ENCODE peak calls at places on chromosomes 11 and 22, in eight cellular contexts. One of them, this sample, is unnamed.
A peak's percentile ranks its signal among the peaks of the same experiment; 100 is the strongest.

GRCh38 chr11:129951883-129952262 is 50.8 kb downstream of the PRDM10 start:
- DNase-seq in stimulated activated CD4-positive, alpha-beta T cell treated with anti-CD3 and anti-CD28 coated beads, Interleukin-4, amount 100 ng/mL, for 24 hours: no peak
- DNase-seq in SJSA1: no peak
- DNase-seq in mesothelial cell of epicardium: no peak
- DNase-seq in fibroblast of pulmonary artery: no peak
- DNase-seq in activated gamma-delta T cell: no peak
- DNase-seq in effector CD4-positive, alpha-beta T cell: no peak
- DNase-seq in T-helper 9 cell: no peak
- DNase-seq in this sample: no peak

GRCh38 chr22:40084246-40084645 is 89.5 kb downstream of the FAM83F start:
- DNase-seq in stimulated activated CD4-positive, alpha-beta T cell treated with anti-CD3 and anti-CD28 coated beads, Interleukin-4, amount 100 ng/mL, for 24 hours: no peak
- DNase-seq in SJSA1: no peak
- DNase-seq in mesothelial cell of epicardium: no peak
- DNase-seq in fibroblast of pulmonary artery: no peak
- DNase-seq in activated gamma-delta T cell: no peak
- DNase-seq in effector CD4-positive, alpha-beta T cell: no peak
- DNase-seq in T-helper 9 cell: no peak
- DNase-seq in this sample: no peak

GRCh38 chr11:86795962-86796361 is 4.4 kb upstream of the PRSS23 start:
- DNase-seq in stimulated activated CD4-positive, alpha-beta T cell treated with anti-CD3 and anti-CD28 coated beads, Interleukin-4, amount 100 ng/mL, for 24 hours: no peak
- DNase-seq in SJSA1: no peak
- DNase-seq in mesothelial cell of epicardium: no peak
- DNase-seq in fibroblast of pulmonary artery: peak; percentile 93
- DNase-seq in activated gamma-delta T cell: no peak
- DNase-seq in effector CD4-positive, alpha-beta T cell: no peak
- DNase-seq in T-helper 9 cell: no peak
- DNase-seq in this sample: no peak

GRCh38 chr11:38392176-38392575 is 1794.1 kb upstream of the RAG2 start:
- DNase-seq in stimulated activated CD4-positive, alpha-beta T cell treated with anti-CD3 and anti-CD28 coated beads, Interleukin-4, amount 100 ng/mL, for 24 hours: no peak
- DNase-seq in SJSA1: no peak
- DNase-seq in mesothelial cell of epicardium: no peak
- DNase-seq in fibroblast of pulmonary artery: peak; percentile 5
- DNase-seq in activated gamma-delta T cell: no peak
- DNase-seq in effector CD4-positive, alpha-beta T cell: no peak
- DNase-seq in T-helper 9 cell: no peak
- DNase-seq in this sample: no peak

GRCh38 chr11:65487467-65488272 is 11.2 kb upstream of the MALAT1 start:
- DNase-seq in stimulated activated CD4-positive, alpha-beta T cell treated with anti-CD3 and anti-CD28 coated beads, Interleukin-4, amount 100 ng/mL, for 24 hours: no peak
- DNase-seq in SJSA1: peak; percentile 100
- DNase-seq in mesothelial cell of epicardium: peak; percentile 96
- DNase-seq in fibroblast of pulmonary artery: peak; percentile 100
- DNase-seq in activated gamma-delta T cell: no peak
- DNase-seq in effector CD4-positive, alpha-beta T cell: no peak
- DNase-seq in T-helper 9 cell: no peak
- DNase-seq in this sample: peak; percentile 100

GRCh38 chr11:773425-773824 is 3.9 kb downstream of the GATD1 start:
- DNase-seq in stimulated activated CD4-positive, alpha-beta T cell treated with anti-CD3 and anti-CD28 coated beads, Interleukin-4, amount 100 ng/mL, for 24 hours: no peak
- DNase-seq in SJSA1: no peak
- DNase-seq in mesothelial cell of epicardium: no peak
- DNase-seq in fibroblast of pulmonary artery: no peak
- DNase-seq in activated gamma-delta T cell: no peak
- DNase-seq in effector CD4-positive, alpha-beta T cell: no peak
- DNase-seq in T-helper 9 cell: no peak
- DNase-seq in this sample: no peak

GRCh38 chr11:17734418-17734911 is at the start of gene KCNC1:
- DNase-seq in stimulated activated CD4-positive, alpha-beta T cell treated with anti-CD3 and anti-CD28 coated beads, Interleukin-4, amount 100 ng/mL, for 24 hours: no peak
- DNase-seq in SJSA1: no peak
- DNase-seq in mesothelial cell of epicardium: no peak
- DNase-seq in fibroblast of pulmonary artery: peak; percentile 33
- DNase-seq in activated gamma-delta T cell: no peak
- DNase-seq in effector CD4-positive, alpha-beta T cell: no peak
- DNase-seq in T-helper 9 cell: no peak
- DNase-seq in this sample: no peak

GRCh38 chr11:931385-931784 is 5.7 kb downstream of the AP2A2 start:
- DNase-seq in stimulated activated CD4-positive, alpha-beta T cell treated with anti-CD3 and anti-CD28 coated beads, Interleukin-4, amount 100 ng/mL, for 24 hours: no peak
- DNase-seq in SJSA1: no peak
- DNase-seq in mesothelial cell of epicardium: no peak
- DNase-seq in fibroblast of pulmonary artery: peak; percentile 63
- DNase-seq in activated gamma-delta T cell: no peak
- DNase-seq in effector CD4-positive, alpha-beta T cell: no peak
- DNase-seq in T-helper 9 cell: no peak
- DNase-seq in this sample: no peak

GRCh38 chr11:64742940-64743590 is 877 bp downstream of the RASGRP2 start:
- DNase-seq in stimulated activated CD4-positive, alpha-beta T cell treated with anti-CD3 and anti-CD28 coated beads, Interleukin-4, amount 100 ng/mL, for 24 hours: peak; percentile 76
- DNase-seq in SJSA1: no peak
- DNase-seq in mesothelial cell of epicardium: no peak
- DNase-seq in fibroblast of pulmonary artery: peak; percentile 32
- DNase-seq in activated gamma-delta T cell: peak; percentile 55
- DNase-seq in effector CD4-positive, alpha-beta T cell: peak; percentile 66
- DNase-seq in T-helper 9 cell: peak; percentile 77
- DNase-seq in this sample: no peak